ENCODE peak calls at places on chromosomes 12 and 14, in six cellular contexts. E, Q, T, D, K and S are unnamed samples.
A peak's percentile ranks its signal among the peaks of the same experiment; 100 is the strongest.

GRCh38 chr14:29805415-29806123 is 122.1 kb downstream of the PRKD1 start:
- DNase-seq in E (peak; percentile 73), Q (peak; percentile 7), T (peak; percentile 72), D (no peak), K (peak; percentile 58), S (no peak)

GRCh38 chr12:3135522-3136461 is 58.6 kb downstream of the TSPAN9 start:
- DNase-seq in E (no peak), Q (peak; percentile 70), T (peak; percentile 57), D (peak; percentile 85), K (no peak), S (no peak)

GRCh38 chr12:122203301-122203967 is at the start of gene B3GNT4:
- DNase-seq in E (peak; percentile 72), Q (peak; percentile 83), T (no peak), D (peak; percentile 84), K (peak; percentile 51), S (no peak)

GRCh38 chr12:46963977-46964376 is 115.4 kb upstream of the PCED1B start:
- DNase-seq in E (no peak), Q (no peak), T (no peak), D (no peak), K (no peak), S (no peak)

GRCh38 chr14:31419179-31420012 is 954 bp downstream of the HEATR5A start:
- DNase-seq in E (no peak), Q (no peak), T (peak; percentile 39), D (no peak), K (no peak), S (no peak)

GRCh38 chr14:102221026-102221425 is 81.3 kb downstream of the WDR20 start:
- DNase-seq in E (no peak), Q (no peak), T (peak; percentile 52), D (no peak), K (no peak), S (no peak)

GRCh38 chr12:12891646-12892355 is 439 bp downstream of the GPRC5A start:
- DNase-seq in E (no peak), Q (no peak), T (no peak), D (no peak), K (no peak), S (no peak)

GRCh38 chr12:48956279-48957140 is 777 bp downstream of the ARF3 start:
- DNase-seq in E (peak; percentile 59), Q (peak; percentile 91), T (peak; percentile 94), D (peak; percentile 98), K (peak; percentile 85), S (no peak)

GRCh38 chr14:98218213-98218612 is 1053.8 kb downstream of the BCL11B start:
- DNase-seq in E (no peak), Q (no peak), T (no peak), D (no peak), K (no peak), S (no peak)

GRCh38 chr12:104790296-104791125 is 167.6 kb downstream of the SLC41A2 start:
- DNase-seq in E (peak; percentile 40), Q (peak; percentile 55), T (no peak), D (peak; percentile 79), K (peak; percentile 47), S (peak; percentile 47)

GRCh38 chr12:110600254-110600653 is 13.7 kb upstream of the TCTN1 start:
- DNase-seq in E (no peak), Q (peak; percentile 46), T (peak; percentile 61), D (no peak), K (no peak), S (no peak)

GRCh38 chr12:6030081-6030480 is 85.0 kb upstream of the ANO2 start:
- DNase-seq in E (no peak), Q (no peak), T (no peak), D (peak; percentile 21), K (no peak), S (no peak)

GRCh38 chr12:107761502-107761904 is 566 bp upstream of the PRDM4 start:
- DNase-seq in E (no peak), Q (no peak), T (no peak), D (peak; percentile 57), K (no peak), S (no peak)

GRCh38 chr12:40099423-40099853 is 6.4 kb downstream of the SLC2A13 start:
- DNase-seq in E (no peak), Q (peak; percentile 66), T (no peak), D (no peak), K (no peak), S (no peak)

GRCh38 chr12:118220697-118221096 is 84.8 kb downstream of the PEBP1 start:
- DNase-seq in E (no peak), Q (no peak), T (peak; percentile 1), D (no peak), K (no peak), S (no peak)

GRCh38 chr14:56858422-56858821 is 48.1 kb upstream of the OTX2 start:
- DNase-seq in E (no peak), Q (no peak), T (no peak), D (no peak), K (no peak), S (no peak)

GRCh38 chr12:127809236-127809635 is 457.7 kb upstream of the TMEM132C start:
- DNase-seq in E (no peak), Q (no peak), T (peak; percentile 31), D (no peak), K (no peak), S (no peak)

GRCh38 chr14:21525995-21526671 is at the start of gene SALL2:
- DNase-seq in E (peak; percentile 72), Q (peak; percentile 84), T (no peak), D (peak; percentile 99), K (peak; percentile 75), S (no peak)

GRCh38 chr12:88897723-88898122 is 317.5 kb upstream of the KITLG start:
- DNase-seq in E (no peak), Q (no peak), T (peak; percentile 4), D (no peak), K (no peak), S (no peak)

GRCh38 chr12:120836119-120836684 is 68.0 kb downstream of the SPPL3 start:
- DNase-seq in E (no peak), Q (no peak), T (no peak), D (no peak), K (no peak), S (no peak)

GRCh38 chr12:52221912-52222457 is 11.1 kb upstream of the KRT7 start:
- DNase-seq in E (peak; percentile 55), Q (peak; percentile 45), T (peak; percentile 66), D (peak; percentile 93), K (peak; percentile 50), S (peak; percentile 73)

GRCh38 chr14:74141703-74142102 is 56.9 kb downstream of the LIN52 start:
- DNase-seq in E (no peak), Q (no peak), T (no peak), D (no peak), K (no peak), S (no peak)

GRCh38 chr12:9902539-9903228 is 21.4 kb downstream of the KLRF2 start:
- DNase-seq in E (no peak), Q (no peak), T (no peak), D (no peak), K (no peak), S (no peak)

GRCh38 chr12:27319394-27319793 is 13.2 kb upstream of the BMAL2 start:
- DNase-seq in E (no peak), Q (no peak), T (peak; percentile 66), D (no peak), K (no peak), S (no peak)

GRCh38 chr12:99611117-99611516 is 36.4 kb upstream of the GARIN6 start:
- DNase-seq in E (no peak), Q (no peak), T (no peak), D (no peak), K (no peak), S (no peak)

GRCh38 chr12:129184066-129184695 is 330.9 kb downstream of the GLT1D1 start:
- DNase-seq in E (no peak), Q (no peak), T (no peak), D (no peak), K (no peak), S (no peak)

GRCh38 chr12:116067892-116068291 is 209.6 kb downstream of the MED13L start:
- DNase-seq in E (no peak), Q (no peak), T (no peak), D (no peak), K (no peak), S (no peak)

DNA sequence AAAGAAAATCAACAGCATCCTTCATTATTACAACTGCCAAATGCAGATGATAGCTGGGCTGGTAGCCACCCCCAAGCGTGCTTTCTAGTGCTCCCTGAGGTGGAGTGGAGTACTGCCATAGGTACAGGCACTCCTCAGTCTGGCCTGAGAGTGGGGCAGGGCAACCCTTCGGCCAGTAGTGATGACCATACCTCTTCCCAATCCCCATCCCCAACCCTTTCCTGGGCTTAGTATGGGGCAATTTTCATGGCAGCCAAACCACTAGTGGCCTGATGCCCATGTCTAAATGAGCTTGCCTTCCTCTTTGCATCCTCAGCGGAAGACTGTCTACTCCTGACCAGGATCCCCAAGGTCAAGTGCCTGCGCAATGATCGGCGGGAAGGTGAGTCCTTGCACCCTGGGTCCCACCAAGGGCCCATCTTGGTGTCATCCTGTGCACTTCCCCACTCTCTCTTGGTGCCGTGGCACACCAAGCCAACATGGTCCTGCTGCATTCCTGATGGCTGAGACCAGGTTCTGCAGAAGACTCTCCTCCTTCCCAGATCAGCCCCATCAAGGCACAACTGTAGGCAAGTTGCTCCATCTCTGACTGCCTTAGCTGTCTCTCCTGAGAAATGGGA is 65.8 kb downstream of the GALNT16 start:
- DNase-seq in E (no peak), Q (no peak), T (no peak), D (no peak), K (no peak), S (no peak)
- TF ChIP-seq CTCF in E (no peak), Q (peak; percentile 24), T (no peak), D (peak; percentile 46), K (no peak), S (no peak)

DNA sequence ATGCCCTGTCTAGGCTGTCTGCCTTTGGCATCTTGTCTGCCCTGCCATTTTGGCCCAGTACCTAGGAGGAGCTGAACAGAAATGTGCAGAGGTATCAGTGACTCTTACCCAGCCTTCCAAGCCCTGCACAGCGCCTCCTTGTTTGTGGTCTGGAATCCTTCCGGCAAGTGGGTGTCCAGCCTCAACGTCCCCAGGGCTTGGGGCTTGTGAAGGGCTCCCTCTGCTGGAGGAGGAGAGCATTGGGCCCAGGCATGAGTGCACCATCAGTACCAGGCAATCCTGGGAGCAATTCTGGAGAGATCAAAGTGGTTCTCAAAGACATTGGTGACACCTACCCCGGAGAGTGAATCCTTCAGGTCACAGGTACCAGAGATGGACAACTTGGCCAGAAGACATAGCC is 2.4 kb upstream of the TCL1B start:
- DNase-seq in E (peak; percentile 36), Q (no peak), T (no peak), D (peak; percentile 72), K (no peak), S (no peak)
- TF ChIP-seq CTCF in E (no peak), Q (peak; percentile 37), T (peak; percentile 31), D (peak; percentile 91), K (peak; percentile 44), S (peak; percentile 70)

DNA sequence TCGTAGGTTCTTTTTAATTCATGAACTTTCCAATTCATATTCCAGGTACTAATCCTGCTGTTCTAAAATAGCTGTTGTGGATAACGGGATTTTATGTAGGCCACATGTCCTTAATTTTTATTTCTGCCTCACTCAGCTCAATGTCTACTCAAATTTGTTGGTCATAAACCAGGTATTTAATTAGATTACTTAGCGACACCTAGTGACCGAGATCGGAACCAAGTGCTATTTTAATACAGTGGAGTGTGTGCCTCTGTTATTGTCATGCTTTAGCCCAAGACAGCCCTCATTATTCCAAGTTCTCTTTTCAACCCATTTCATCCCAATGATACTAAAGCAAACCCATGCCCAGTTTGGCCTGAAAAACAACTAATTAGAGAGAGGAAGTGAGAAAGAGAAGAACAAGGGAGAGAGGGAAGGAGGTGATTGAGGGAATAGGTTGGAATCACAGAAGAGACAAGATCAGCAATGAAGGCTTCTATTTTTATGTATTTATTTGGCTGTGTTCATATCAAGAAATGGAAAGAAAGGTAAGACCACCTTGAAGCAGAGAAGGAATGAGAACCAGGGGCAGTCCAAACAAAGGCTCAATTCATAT is 45.9 kb upstream of the IFNG-AS1 start:
- DNase-seq in E (peak; percentile 77), Q (peak; percentile 27), T (peak; percentile 72), D (no peak), K (no peak), S (no peak)
- TF ChIP-seq CTCF in E (no peak), Q (peak; percentile 30), T (peak; percentile 91), D (peak; percentile 80), K (peak; percentile 80), S (peak; percentile 73)

GRCh38 chr14:80862983-80863382 is 78.6 kb downstream of the CEP128 start:
- DNase-seq in E (no peak), Q (no peak), T (no peak), D (no peak), K (no peak), S (no peak)
- TF ChIP-seq CTCF in E (no peak), Q (no peak), T (peak; percentile 73), D (peak; percentile 26), K (no peak), S (no peak)